ENCODE peak calls at places on chromosomes 1 and 21, in ten cellular contexts. One of them, this sample, is unnamed.

GRCh38 chr1:24096009-24096736 is 15.8 kb downstream of the MYOM3 start:
- DNase-seq in brain microvascular endothelial cell: no peak
- DNase-seq in aorta: no peak
- DNase-seq in IMR-90: no peak
- DNase-seq in foreskin fibroblast: no peak
- DNase-seq in hepatocyte: no peak
- DNase-seq in transverse colon: no peak
- DNase-seq in thoracic aorta: no peak
- DNase-seq in cardiac fibroblast: no peak
- DNase-seq in epithelial cell of esophagus: no peak
- DNase-seq in this sample: no peak

GRCh38 chr21:44761011-44761729 is 40.5 kb downstream of the UBE2G2 start:
- DNase-seq in transverse colon: peak; percentile 50
- DNase-seq in IMR-90: no peak
- DNase-seq in foreskin fibroblast: no peak
- DNase-seq in brain microvascular endothelial cell: no peak
- DNase-seq in cardiac fibroblast: no peak
- DNase-seq in thoracic aorta: no peak
- DNase-seq in hepatocyte: peak; percentile 59
- DNase-seq in epithelial cell of esophagus: peak; percentile 42
- DNase-seq in aorta: no peak
- DNase-seq in this sample: no peak

GRCh38 chr1:20059847-20060246 is 10.1 kb upstream of the PLA2G5 start:
- DNase-seq in hepatocyte: no peak
- DNase-seq in brain microvascular endothelial cell: no peak
- DNase-seq in cardiac fibroblast: no peak
- DNase-seq in IMR-90: no peak
- DNase-seq in transverse colon: no peak
- DNase-seq in thoracic aorta: no peak
- DNase-seq in foreskin fibroblast: no peak
- DNase-seq in epithelial cell of esophagus: no peak
- DNase-seq in aorta: no peak
- DNase-seq in this sample: no peak

GRCh38 chr1:178594133-178594532 is 81.2 kb downstream of the TEX35 start:
- DNase-seq in aorta: no peak
- DNase-seq in brain microvascular endothelial cell: no peak
- DNase-seq in epithelial cell of esophagus: no peak
- DNase-seq in transverse colon: no peak
- DNase-seq in hepatocyte: no peak
- DNase-seq in cardiac fibroblast: peak; percentile 28
- DNase-seq in thoracic aorta: no peak
- DNase-seq in IMR-90: no peak
- DNase-seq in foreskin fibroblast: no peak
- DNase-seq in this sample: no peak

GRCh38 chr1:2791027-2791760 is 10.3 kb downstream of the TTC34 start:
- DNase-seq in aorta: peak; percentile 55
- DNase-seq in brain microvascular endothelial cell: no peak
- DNase-seq in hepatocyte: no peak
- DNase-seq in transverse colon: no peak
- DNase-seq in cardiac fibroblast: no peak
- DNase-seq in epithelial cell of esophagus: no peak
- DNase-seq in foreskin fibroblast: no peak
- DNase-seq in thoracic aorta: no peak
- DNase-seq in IMR-90: no peak
- DNase-seq in this sample: no peak

GRCh38 chr1:12591267-12591938 is 26.6 kb downstream of the DHRS3 start:
- DNase-seq in IMR-90: no peak
- DNase-seq in epithelial cell of esophagus: no peak
- DNase-seq in cardiac fibroblast: no peak
- DNase-seq in foreskin fibroblast: no peak
- DNase-seq in aorta: peak; percentile 84
- DNase-seq in transverse colon: peak; percentile 34
- DNase-seq in thoracic aorta: no peak
- DNase-seq in brain microvascular endothelial cell: no peak
- DNase-seq in hepatocyte: no peak
- DNase-seq in this sample: no peak

GRCh38 chr1:36151845-36152203 is 2.5 kb upstream of the TRAPPC3 start:
- DNase-seq in IMR-90: no peak
- DNase-seq in hepatocyte: no peak
- DNase-seq in brain microvascular endothelial cell: no peak
- DNase-seq in cardiac fibroblast: peak; percentile 36
- DNase-seq in thoracic aorta: no peak
- DNase-seq in aorta: no peak
- DNase-seq in transverse colon: peak; percentile 61
- DNase-seq in epithelial cell of esophagus: no peak
- DNase-seq in foreskin fibroblast: peak; percentile 39
- DNase-seq in this sample: peak; percentile 51

GRCh38 chr1:179353546-179353945 is 12.2 kb upstream of the AXDND1 start:
- DNase-seq in IMR-90: peak; percentile 80
- DNase-seq in aorta: no peak
- DNase-seq in brain microvascular endothelial cell: peak; percentile 45
- DNase-seq in epithelial cell of esophagus: peak; percentile 25
- DNase-seq in foreskin fibroblast: peak; percentile 84
- DNase-seq in thoracic aorta: peak; percentile 15
- DNase-seq in cardiac fibroblast: peak; percentile 48
- DNase-seq in hepatocyte: peak; percentile 33
- DNase-seq in transverse colon: no peak
- DNase-seq in this sample: no peak

GRCh38 chr1:170377896-170378634 is 153.9 kb upstream of the GORAB start:
- DNase-seq in aorta: no peak
- DNase-seq in thoracic aorta: no peak
- DNase-seq in transverse colon: no peak
- DNase-seq in hepatocyte: no peak
- DNase-seq in IMR-90: no peak
- DNase-seq in cardiac fibroblast: peak; percentile 12
- DNase-seq in foreskin fibroblast: peak; percentile 38
- DNase-seq in epithelial cell of esophagus: no peak
- DNase-seq in brain microvascular endothelial cell: no peak
- DNase-seq in this sample: no peak

GRCh38 chr1:65418522-65419185 is 1.8 kb upstream of the LEPR start:
- DNase-seq in cardiac fibroblast: peak; percentile 46
- DNase-seq in thoracic aorta: no peak
- DNase-seq in brain microvascular endothelial cell: no peak
- DNase-seq in aorta: no peak
- DNase-seq in hepatocyte: no peak
- DNase-seq in epithelial cell of esophagus: peak; percentile 64
- DNase-seq in foreskin fibroblast: peak; percentile 63
- DNase-seq in IMR-90: peak; percentile 28
- DNase-seq in transverse colon: no peak
- DNase-seq in this sample: no peak

GRCh38 chr1:155933591-155934096 is 569 bp downstream of the KHDC4 start:
- DNase-seq in IMR-90: no peak
- DNase-seq in cardiac fibroblast: no peak
- DNase-seq in brain microvascular endothelial cell: no peak
- DNase-seq in foreskin fibroblast: no peak
- DNase-seq in transverse colon: no peak
- DNase-seq in thoracic aorta: no peak
- DNase-seq in hepatocyte: no peak
- DNase-seq in epithelial cell of esophagus: no peak
- DNase-seq in aorta: no peak
- DNase-seq in this sample: no peak

GRCh38 chr1:155934097-155934932 is at the start of gene KHDC4:
- DNase-seq in brain microvascular endothelial cell: peak; percentile 97
- DNase-seq in epithelial cell of esophagus: peak; percentile 100
- DNase-seq in transverse colon: peak; percentile 97
- DNase-seq in thoracic aorta: peak; percentile 86
- DNase-seq in aorta: peak; percentile 97
- DNase-seq in hepatocyte: peak; percentile 98
- DNase-seq in IMR-90: peak; percentile 99
- DNase-seq in cardiac fibroblast: peak; percentile 99
- DNase-seq in foreskin fibroblast: peak; percentile 99
- DNase-seq in this sample: peak; percentile 99

GRCh38 chr1:155932487-155932886 is 1.7 kb downstream of the KHDC4 start:
- DNase-seq in thoracic aorta: no peak
- DNase-seq in aorta: no peak
- DNase-seq in cardiac fibroblast: peak; percentile 72
- DNase-seq in transverse colon: no peak
- DNase-seq in foreskin fibroblast: peak; percentile 39
- DNase-seq in IMR-90: no peak
- DNase-seq in brain microvascular endothelial cell: no peak
- DNase-seq in epithelial cell of esophagus: peak; percentile 59
- DNase-seq in hepatocyte: no peak
- DNase-seq in this sample: no peak

GRCh38 chr1:155931332-155932038 is 2.7 kb downstream of the KHDC4 start:
- DNase-seq in foreskin fibroblast: peak; percentile 30
- DNase-seq in epithelial cell of esophagus: peak; percentile 78
- DNase-seq in brain microvascular endothelial cell: no peak
- DNase-seq in transverse colon: peak; percentile 63
- DNase-seq in cardiac fibroblast: peak; percentile 39
- DNase-seq in hepatocyte: no peak
- DNase-seq in IMR-90: no peak
- DNase-seq in aorta: no peak
- DNase-seq in thoracic aorta: no peak
- DNase-seq in this sample: no peak

DNA sequence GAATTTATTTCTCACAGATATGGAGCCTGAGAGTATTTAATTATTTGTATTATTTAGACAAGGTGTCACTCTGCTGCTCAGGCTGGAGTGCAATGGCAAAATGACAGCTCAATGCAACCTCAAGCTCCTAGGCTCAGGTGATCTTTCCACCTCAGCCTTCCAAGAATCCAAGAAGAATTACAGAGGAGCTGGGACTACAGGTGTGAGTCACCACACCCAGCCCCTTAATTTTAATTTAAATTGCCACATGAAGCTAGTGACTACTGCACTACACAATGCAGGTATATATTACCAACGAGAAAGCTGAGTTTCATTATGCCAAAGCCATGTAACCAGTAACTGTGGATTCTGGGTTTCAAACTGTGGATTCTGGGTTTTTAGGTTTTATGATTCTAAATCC is 2.1 kb downstream of the KHDC4 start:
- DNase-seq in foreskin fibroblast: no peak
- DNase-seq in transverse colon: no peak
- DNase-seq in hepatocyte: no peak
- DNase-seq in IMR-90: no peak
- DNase-seq in cardiac fibroblast: no peak
- DNase-seq in aorta: no peak
- DNase-seq in brain microvascular endothelial cell: no peak
- DNase-seq in epithelial cell of esophagus: peak; percentile 93
- DNase-seq in thoracic aorta: no peak
- DNase-seq in this sample: no peak
- H3K4me3 ChIP-seq in foreskin fibroblast: peak overlapping the region; percentile 96
- H3K4me3 ChIP-seq in transverse colon: no peak overlapping the region
- H3K4me3 ChIP-seq in hepatocyte: no peak overlapping the region
- H3K4me3 ChIP-seq in IMR-90: no peak overlapping the region
- H3K4me3 ChIP-seq in cardiac fibroblast: peak overlapping the region; percentile 5
- H3K4me3 ChIP-seq in aorta: no peak overlapping the region
- H3K4me3 ChIP-seq in brain microvascular endothelial cell: peak overlapping the region; percentile 3
- H3K4me3 ChIP-seq in epithelial cell of esophagus: peak overlapping the region; percentile 99
- H3K4me3 ChIP-seq in thoracic aorta: peak overlapping the region; percentile 38
- H3K4me3 ChIP-seq in this sample: no peak overlapping the region

DNA sequence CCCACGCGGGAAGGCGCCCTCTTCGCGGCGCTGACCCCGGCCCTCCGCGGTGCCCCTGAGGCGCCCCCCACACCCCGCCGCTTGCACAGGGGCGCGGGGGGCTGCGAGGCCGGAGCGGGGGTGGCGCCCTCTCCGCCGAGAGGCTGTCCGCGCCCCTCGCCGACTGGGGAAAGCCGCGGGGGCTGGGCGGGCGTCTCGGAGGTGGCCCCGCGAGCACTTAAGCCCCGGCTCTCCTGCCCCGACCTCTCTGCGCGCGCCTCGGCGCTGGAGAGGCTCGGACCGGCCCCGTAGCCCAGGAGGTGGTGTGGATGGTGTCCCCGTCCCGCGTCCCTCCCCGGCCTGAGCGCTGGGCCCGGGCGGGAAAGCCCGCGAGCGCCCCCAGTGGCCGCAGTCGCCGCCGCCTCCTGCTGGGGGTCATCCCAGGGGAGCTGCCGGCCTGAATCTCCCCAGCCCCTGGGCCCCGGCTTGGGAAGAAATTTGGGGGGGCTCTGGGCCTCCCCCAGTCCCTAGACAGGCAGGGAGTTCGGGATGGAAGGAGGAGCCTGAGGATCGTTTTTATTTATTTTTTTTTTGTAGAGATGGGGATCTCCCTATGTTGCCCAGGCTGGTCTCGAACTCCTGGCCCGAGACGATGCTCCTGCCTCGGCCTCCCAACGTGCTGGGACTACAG is 1.9 kb upstream of the HES4 start:
- DNase-seq in aorta: peak; percentile 95
- DNase-seq in cardiac fibroblast: peak; percentile 56
- DNase-seq in transverse colon: peak; percentile 86
- DNase-seq in thoracic aorta: no peak
- DNase-seq in brain microvascular endothelial cell: no peak
- DNase-seq in IMR-90: peak; percentile 51
- DNase-seq in epithelial cell of esophagus: peak; percentile 69
- DNase-seq in foreskin fibroblast: peak; percentile 78
- DNase-seq in hepatocyte: peak; percentile 89
- DNase-seq in this sample: no peak
- H3K4me3 ChIP-seq in aorta: peak overlapping the region; percentile 13
- H3K4me3 ChIP-seq in cardiac fibroblast: peak overlapping the region; percentile 64
- H3K4me3 ChIP-seq in transverse colon: peak overlapping the region; percentile 9
- H3K4me3 ChIP-seq in thoracic aorta: peak overlapping the region; percentile 98
- H3K4me3 ChIP-seq in brain microvascular endothelial cell: peak overlapping the region; percentile 60
- H3K4me3 ChIP-seq in IMR-90: peak overlapping the region; percentile 59
- H3K4me3 ChIP-seq in epithelial cell of esophagus: peak overlapping the region; percentile 64
- H3K4me3 ChIP-seq in foreskin fibroblast: peak overlapping the region; percentile 59
- H3K4me3 ChIP-seq in hepatocyte: peak overlapping the region; percentile 66
- H3K4me3 ChIP-seq in this sample: peak overlapping the region; percentile 58

DNA sequence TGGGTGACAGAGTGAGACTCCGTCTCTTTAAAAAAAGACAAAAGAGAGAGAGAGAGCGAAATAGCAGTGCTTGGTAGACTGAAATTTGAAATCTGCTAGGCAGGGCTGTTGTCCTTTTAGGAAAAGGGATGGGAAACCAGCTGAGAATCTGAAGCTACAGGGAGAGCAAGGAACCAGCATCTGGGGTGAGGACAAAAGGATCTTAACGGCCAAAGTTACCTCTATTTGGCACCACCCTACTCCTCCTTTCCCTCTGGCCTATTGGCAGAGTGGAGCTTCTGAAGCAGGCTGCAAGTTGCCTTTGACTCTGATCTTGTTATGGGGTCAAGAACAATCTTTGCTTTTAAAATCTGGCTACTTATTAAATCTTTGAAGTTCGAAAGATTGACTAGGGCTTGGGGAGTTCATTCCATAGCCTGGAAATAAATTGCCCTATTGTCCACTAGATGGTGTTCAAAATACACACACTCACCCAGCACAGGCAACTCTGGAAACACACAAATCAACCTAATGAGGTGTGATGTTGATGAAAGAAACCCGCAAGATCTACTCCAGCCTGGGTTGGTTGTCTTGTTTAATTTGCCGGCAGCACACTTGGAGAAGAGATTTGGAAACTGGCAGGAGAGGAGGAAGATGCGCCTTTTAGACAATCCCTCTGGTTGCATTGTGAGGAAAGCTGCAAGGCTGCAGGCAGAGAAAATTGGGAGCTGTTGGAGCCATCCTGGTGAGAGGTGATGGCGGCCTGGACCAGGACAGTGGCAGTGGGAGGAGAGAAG is 16.5 kb upstream of the PARP1 start:
- DNase-seq in hepatocyte: peak; percentile 59
- DNase-seq in thoracic aorta: no peak
- DNase-seq in IMR-90: peak; percentile 10
- DNase-seq in foreskin fibroblast: peak; percentile 41
- DNase-seq in aorta: no peak
- DNase-seq in cardiac fibroblast: peak; percentile 44
- DNase-seq in epithelial cell of esophagus: peak; percentile 64
- DNase-seq in transverse colon: no peak
- DNase-seq in brain microvascular endothelial cell: no peak
- DNase-seq in this sample: peak; percentile 68
- H3K4me3 ChIP-seq in hepatocyte: no peak overlapping the region
- H3K4me3 ChIP-seq in thoracic aorta: no peak overlapping the region
- H3K4me3 ChIP-seq in IMR-90: no peak overlapping the region
- H3K4me3 ChIP-seq in foreskin fibroblast: no peak overlapping the region
- H3K4me3 ChIP-seq in aorta: no peak overlapping the region
- H3K4me3 ChIP-seq in cardiac fibroblast: no peak overlapping the region
- H3K4me3 ChIP-seq in epithelial cell of esophagus: no peak overlapping the region
- H3K4me3 ChIP-seq in transverse colon: no peak overlapping the region
- H3K4me3 ChIP-seq in brain microvascular endothelial cell: no peak overlapping the region
- H3K4me3 ChIP-seq in this sample: no peak overlapping the region

GRCh38 chr21:41932576-41933258 is 21.1 kb downstream of the C2CD2 start:
- DNase-seq in foreskin fibroblast: peak; percentile 22
- DNase-seq in brain microvascular endothelial cell: peak; percentile 65
- DNase-seq in cardiac fibroblast: peak; percentile 87
- DNase-seq in transverse colon: no peak
- DNase-seq in epithelial cell of esophagus: peak; percentile 53
- DNase-seq in aorta: no peak
- DNase-seq in thoracic aorta: no peak
- DNase-seq in IMR-90: peak; percentile 56
- DNase-seq in hepatocyte: peak; percentile 53
- DNase-seq in this sample: no peak
- H3K4me3 ChIP-seq in foreskin fibroblast: no peak overlapping the region
- H3K4me3 ChIP-seq in brain microvascular endothelial cell: no peak overlapping the region
- H3K4me3 ChIP-seq in cardiac fibroblast: no peak overlapping the region
- H3K4me3 ChIP-seq in transverse colon: no peak overlapping the region
- H3K4me3 ChIP-seq in epithelial cell of esophagus: no peak overlapping the region
- H3K4me3 ChIP-seq in aorta: no peak overlapping the region
- H3K4me3 ChIP-seq in thoracic aorta: no peak overlapping the region
- H3K4me3 ChIP-seq in IMR-90: no peak overlapping the region
- H3K4me3 ChIP-seq in hepatocyte: no peak overlapping the region
- H3K4me3 ChIP-seq in this sample: no peak overlapping the region